ENCODE peak calls at places on chromosomes 4 and X, in four cellular contexts. R is K562, C is HepG2, A is GM12878. X is an unnamed sample. For H3K4me1, the result is how much of the 10 kb centered on the place peaks cover.

GRCh38 chrX:107324493-107325310 is 118.3 kb downstream of the DNAAF6 start:
- DNase-seq in R (peak), C (no peak), A (no peak), X (peak)

GRCh38 chrX:24081661-24082154 is 27.0 kb downstream of the EIF2S3 start:
- DNase-seq in A (no peak), C (peak), R (peak), X (peak)

GRCh38 chr4:73891739-73892405 is 22.7 kb downstream of the CXCL1 start:
- DNase-seq in A (no peak), C (no peak), R (no peak), X (no peak)

GRCh38 chrX:73447311-73447794 is 500 bp downstream of the CDX4 start:
- DNase-seq in R (no peak), A (no peak), C (no peak), X (no peak)

GRCh38 chr4:158255727-158256324 is 45.5 kb downstream of the TMEM144 start:
- DNase-seq in R (peak), C (peak), A (no peak), X (no peak)

GRCh38 chr4:110663738-110664444 is 41.0 kb upstream of the PITX2 start:
- DNase-seq in R (no peak), C (no peak), A (no peak), X (no peak)

GRCh38 chrX:128961290-128961689 is 562.0 kb downstream of the SMARCA1 start:
- DNase-seq in R (no peak), A (no peak), C (no peak), X (no peak)

GRCh38 chrX:99266255-99266654 is 1143.8 kb downstream of the PCDH19 start:
- DNase-seq in R (no peak), C (no peak), A (no peak), X (no peak)

GRCh38 chr4:6262847-6263487 is 6.7 kb upstream of the WFS1 start:
- DNase-seq in R (no peak), A (no peak), C (no peak), X (no peak)

GRCh38 chr4:14880805-14881204 is 121.5 kb upstream of the CPEB2 start:
- DNase-seq in A (no peak), R (no peak), C (no peak), X (no peak)

GRCh38 chrX:65688403-65688881 is 21.0 kb downstream of the MSN start:
- DNase-seq in R (no peak), C (no peak), A (peak), X (no peak)

GRCh38 chr4:14177987-14178386 is 550.5 kb upstream of the BOD1L1 start:
- DNase-seq in A (peak), R (no peak), C (no peak), X (no peak)

GRCh38 chr4:72842323-72842722 is 227.2 kb downstream of the COX18 start:
- DNase-seq in A (no peak), R (no peak), C (no peak), X (no peak)

GRCh38 chr4:150962245-150962644 is 52.8 kb downstream of the LRBA start:
- DNase-seq in C (no peak), R (no peak), A (no peak), X (no peak)

GRCh38 chr4:145045180-145045579 is 52.8 kb downstream of the ANAPC10 start:
- DNase-seq in C (no peak), A (peak), R (no peak), X (no peak)

GRCh38 chr4:183182873-183183725 is 84.0 kb downstream of the WWC2 start:
- DNase-seq in C (peak), A (no peak), R (peak), X (peak)

GRCh38 chrX:618761-619450 is 11.7 kb upstream of the SHOX start:
- DNase-seq in C (no peak), R (no peak), A (no peak), X (no peak)

GRCh38 chr4:55291227-55291629 is 54.8 kb upstream of the SRD5A3 start:
- DNase-seq in C (no peak), R (no peak), A (no peak), X (no peak)

GRCh38 chrX:118350715-118351114 is 4.8 kb downstream of the WDR44 start:
- DNase-seq in A (no peak), C (no peak), R (no peak), X (no peak)

GRCh38 chr4:175779081-175779620 is 32.9 kb downstream of the GPM6A start:
- DNase-seq in A (no peak), C (no peak), R (no peak), X (no peak)

GRCh38 chr4:175772170-175772685 is 39.8 kb downstream of the GPM6A start:
- DNase-seq in R (no peak), A (no peak), C (no peak), X (no peak)

GRCh38 chr4:175770555-175770954 is 41.5 kb downstream of the GPM6A start:
- DNase-seq in C (no peak), R (no peak), A (no peak), X (no peak)

GRCh38 chr4:175776217-175776616 is 35.8 kb downstream of the GPM6A start:
- DNase-seq in C (no peak), R (no peak), A (no peak), X (peak)
- TF ChIP-seq USF2 in C (no peak), R (no peak), A (no peak), X (no peak)

GRCh38 chrX:150352114-150352513 is 11.0 kb upstream of the MAMLD1 start:
- DNase-seq in R (no peak), C (no peak), A (no peak), X (no peak)

GRCh38 chrX:150347471-150347870 is 15.6 kb upstream of the MAMLD1 start:
- DNase-seq in A (no peak), R (no peak), C (no peak), X (no peak)

GRCh38 chrX:150352581-150352980 is 10.5 kb upstream of the MAMLD1 start:
- DNase-seq in A (no peak), C (no peak), R (no peak), X (no peak)

DNA sequence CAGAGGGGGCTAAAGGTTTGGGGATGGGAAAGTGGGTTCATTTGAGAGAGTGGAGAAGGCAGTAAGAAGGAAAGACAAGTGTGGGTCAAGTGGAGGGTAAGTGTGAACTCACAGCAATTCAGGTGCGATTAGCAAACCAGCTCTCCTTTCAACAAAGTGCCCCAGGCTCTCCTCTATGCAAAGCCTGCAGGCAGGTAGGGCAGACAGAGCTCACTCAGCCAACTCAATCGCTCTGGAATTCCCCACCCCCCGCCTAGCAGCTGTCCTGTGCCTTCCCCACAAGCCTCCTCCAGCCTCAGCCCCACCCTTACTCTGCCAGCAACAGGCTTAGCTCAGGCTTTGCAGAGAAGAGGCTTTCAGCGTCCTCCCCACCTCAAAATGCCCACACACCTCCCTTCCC is 14.8 kb upstream of the MAMLD1 start:
- DNase-seq in R (no peak), A (no peak), C (no peak), X (peak)
- TF ChIP-seq CREB1 in R (no peak), A (no peak), C (no peak), X (no peak)

GRCh38 chrX:67721321-67721720 is 177.5 kb downstream of the AR start:
- DNase-seq in C (no peak), R (no peak), A (no peak), X (no peak)

GRCh38 chrX:67714004-67714403 is 170.2 kb downstream of the AR start:
- DNase-seq in R (no peak), C (no peak), A (no peak), X (no peak)

GRCh38 chrX:67720344-67720743 is 176.5 kb downstream of the AR start:
- DNase-seq in R (no peak), A (no peak), C (no peak), X (no peak)

GRCh38 chrX:67718926-67719325 is 175.1 kb downstream of the AR start:
- DNase-seq in C (no peak), R (no peak), A (no peak), X (no peak)

DNA sequence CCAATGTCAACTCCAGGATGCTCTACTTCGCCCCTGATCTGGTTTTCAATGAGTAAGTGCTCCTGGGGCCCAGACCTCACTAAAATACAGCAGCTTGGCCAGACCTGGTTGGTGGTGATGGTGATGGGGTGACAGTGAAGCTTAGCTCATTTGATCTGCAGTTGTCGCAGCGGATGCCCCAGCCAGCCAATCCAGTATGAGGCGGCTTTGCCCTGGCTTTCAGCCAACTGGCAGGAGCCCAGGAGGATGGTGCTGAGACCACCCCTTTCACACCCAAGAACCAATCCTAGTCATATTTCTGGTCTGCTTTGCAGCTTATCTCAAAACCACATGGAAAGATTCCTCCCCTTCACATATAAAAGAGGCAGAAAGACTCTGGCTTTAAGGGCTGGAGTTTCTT is 173.8 kb downstream of the AR start:
- DNase-seq in R (no peak), C (no peak), A (no peak), X (no peak)
- H3K4me1 ChIP-seq in R (under half), C (under half), A (under half), X (under half)

DNA sequence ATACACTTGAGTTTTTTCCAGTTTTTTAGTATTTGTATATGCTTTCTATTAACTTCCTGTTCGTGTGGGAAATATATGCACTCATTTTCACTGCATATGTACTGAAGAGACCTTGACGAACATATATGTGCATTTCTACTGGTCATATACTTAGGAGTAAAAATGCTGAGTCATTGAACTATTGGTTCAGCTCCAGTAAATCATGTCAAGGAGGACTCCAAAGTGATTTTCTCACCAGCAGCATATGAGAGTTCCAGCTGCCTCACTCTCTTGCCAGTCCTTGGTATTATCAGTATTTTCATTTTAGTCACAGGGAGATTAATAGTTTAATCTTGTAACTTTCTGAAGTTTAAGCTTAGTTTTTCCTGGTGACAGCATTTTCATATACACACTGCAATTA is 2750.2 kb downstream of the ARAP2 start:
- DNase-seq in R (peak), A (no peak), C (no peak), X (no peak)
- TF ChIP-seq USF2 in R (no peak), A (no peak), C (no peak), X (no peak)

DNA sequence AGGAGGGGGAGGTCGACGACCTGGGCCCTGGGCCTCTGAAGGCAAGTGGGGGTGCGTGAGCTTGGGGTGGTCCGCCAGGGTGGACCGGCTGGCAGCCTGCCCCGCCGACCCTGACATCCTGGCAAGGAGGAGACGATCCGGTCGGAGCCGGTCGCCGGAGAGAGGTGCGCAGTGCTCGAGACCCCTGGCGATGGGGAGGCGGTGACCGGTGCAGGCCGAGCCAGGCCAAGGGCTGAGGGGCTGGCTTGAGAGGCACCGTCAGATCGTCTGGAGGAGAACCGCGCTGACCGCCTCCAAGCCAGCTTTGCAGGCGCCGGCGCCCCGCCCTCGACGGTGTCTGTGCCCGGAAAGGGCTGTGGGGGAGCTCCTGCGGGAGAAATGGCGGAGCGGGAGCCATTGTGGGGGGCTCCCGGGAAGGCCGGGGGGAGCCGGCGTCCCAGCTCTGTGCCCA is 25.6 kb downstream of the GPRASP3 start:
- DNase-seq in R (no peak), C (no peak), A (no peak), X (no peak)
- TF ChIP-seq CREB1 in R (no peak), C (no peak), A (no peak), X (no peak)

GRCh38 chr4:97500423-97500822 is 642.9 kb downstream of the STPG2 start:
- DNase-seq in R (no peak), C (no peak), A (peak), X (no peak)
- H3K4me1 ChIP-seq in R (under half), C (under half), A (under half), X (under half)

X was measured in H1.